ENCODE peak calls at places on chromosomes 11 and 22, in ten cellular contexts. Y is gastrocnemius medialis; S is left ventricle myocardium inferior; B is stimulated activated CD4-positive, alpha-beta T cell treated with anti-CD3 and anti-CD28 coated beads, Interleukin-4, amount 100 ng/mL, for 48 hours; U is choroid plexus epithelial cell; W is iris pigment epithelial cell; X is SHP77; D is pancreas; O is DMS53; F is stimulated activated CD8-positive, alpha-beta memory T cell treated with anti-CD3 and anti-CD28 coated beads, Interleukin-4, amount 100 ng/mL, for 1 hour. V is an unnamed sample.

GRCh38 chr11:61956191-61957027 is 6.3 kb downstream of the BEST1 start:
- DNase-seq in D (peak), O (no peak), S (no peak), U (no peak), B (no peak), X (no peak), Y (no peak), W (no peak), F (no peak), V (no peak)

GRCh38 chr11:66136752-66137123 is 66.7 kb downstream of the PACS1 start:
- DNase-seq in U (peak), F (no peak), S (no peak), D (no peak), Y (no peak), O (no peak), B (no peak), X (no peak), W (peak), V (no peak)

GRCh38 chr11:69353696-69354544 is 60.0 kb downstream of the MYEOV start:
- DNase-seq in D (no peak), O (no peak), F (no peak), W (no peak), Y (no peak), S (no peak), B (no peak), U (peak), X (no peak), V (no peak)

GRCh38 chr22:26462971-26463661 is 20.5 kb downstream of the HPS4 start:
- DNase-seq in S (no peak), O (no peak), F (no peak), U (peak), Y (no peak), X (no peak), D (no peak), B (no peak), W (peak), V (no peak)

GRCh38 chr11:116099541-116099940 is 595.3 kb upstream of the CADM1 start:
- DNase-seq in B (no peak), X (no peak), Y (no peak), O (peak), D (no peak), F (no peak), S (no peak), U (no peak), W (no peak), V (no peak)

GRCh38 chr22:46584081-46584903 is 35.9 kb upstream of the GRAMD4 start:
- DNase-seq in S (peak), B (no peak), O (no peak), U (peak), F (no peak), D (no peak), W (peak), X (no peak), Y (no peak), V (peak)

GRCh38 chr11:76793834-76794291 is 10.7 kb downstream of the TSKU start:
- DNase-seq in B (no peak), D (no peak), O (no peak), U (no peak), W (no peak), S (no peak), X (no peak), F (no peak), Y (no peak), V (peak)

GRCh38 chr11:88383446-88383845 is 45.9 kb upstream of the CTSC start:
- DNase-seq in O (peak), D (no peak), W (no peak), F (no peak), X (no peak), B (no peak), U (no peak), Y (no peak), S (no peak), V (no peak)

GRCh38 chr11:44313701-44314489 is 4.0 kb upstream of the ALX4 start:
- DNase-seq in O (no peak), W (no peak), D (no peak), F (no peak), B (no peak), S (no peak), X (no peak), U (no peak), Y (no peak), V (peak)

GRCh38 chr22:27462190-27462589 is 339.4 kb downstream of the MN1 start:
- DNase-seq in W (no peak), S (no peak), D (no peak), U (no peak), O (peak), B (no peak), F (no peak), X (peak), Y (no peak), V (no peak)

GRCh38 chr11:117562111-117562510 is 234.5 kb downstream of the CEP164 start:
- DNase-seq in S (no peak), D (no peak), B (no peak), U (no peak), O (no peak), X (no peak), Y (no peak), F (no peak), W (no peak), V (no peak)

GRCh38 chr11:75527130-75527529 is 1.4 kb upstream of the GDPD5 start:
- DNase-seq in F (no peak), D (no peak), X (no peak), W (no peak), Y (no peak), U (no peak), S (no peak), B (no peak), O (no peak), V (peak)

GRCh38 chr22:46107089-46107664 is 43.1 kb upstream of the PPARA start:
- DNase-seq in D (peak), U (no peak), O (peak), F (no peak), Y (peak), W (no peak), X (peak), B (no peak), S (no peak), V (peak)

GRCh38 chr11:57513911-57514537 is 1.5 kb downstream of the SLC43A1 start:
- DNase-seq in Y (no peak), B (peak), U (no peak), D (peak), W (peak), S (peak), O (peak), F (no peak), X (no peak), V (peak)

GRCh38 chr22:21444701-21445436 is 22.3 kb upstream of the TMEM191C start:
- DNase-seq in S (no peak), U (no peak), O (no peak), B (no peak), W (no peak), F (no peak), X (no peak), D (peak), Y (no peak), V (no peak)

GRCh38 chr11:61027141-61027840 is 55.8 kb downstream of the CD6 start:
- DNase-seq in D (no peak), Y (no peak), B (no peak), F (no peak), X (no peak), O (no peak), W (no peak), S (no peak), U (no peak), V (no peak)

GRCh38 chr11:74354036-74354435 is 42.6 kb upstream of the P4HA3 start:
- DNase-seq in Y (no peak), W (peak), X (no peak), S (no peak), B (no peak), F (no peak), U (no peak), O (no peak), D (no peak), V (peak)

GRCh38 chr22:38067771-38068360 is 10.7 kb downstream of the PICK1 start:
- DNase-seq in W (no peak), O (no peak), S (no peak), D (no peak), U (no peak), Y (no peak), X (no peak), B (no peak), F (no peak), V (peak)

GRCh38 chr11:124115782-124116616 is 749 bp downstream of the VWA5A start:
- DNase-seq in S (no peak), U (peak), W (peak), B (no peak), X (peak), Y (no peak), F (no peak), O (peak), D (peak), V (peak)

GRCh38 chr11:96098511-96099241 is 174.8 kb upstream of the MTMR2 start:
- DNase-seq in Y (no peak), U (peak), D (peak), X (no peak), F (no peak), W (peak), B (no peak), S (no peak), O (no peak), V (no peak)

GRCh38 chr22:40819741-40820140 is 595 bp upstream of the SLC25A17 start:
- DNase-seq in D (no peak), U (peak), F (no peak), O (peak), W (peak), S (no peak), X (no peak), B (peak), Y (no peak), V (peak)

GRCh38 chr11:86802601-86803051 is 2.3 kb downstream of the PRSS23 start:
- DNase-seq in Y (no peak), X (peak), O (peak), D (peak), W (peak), B (no peak), F (no peak), S (no peak), U (peak), V (no peak)

GRCh38 chr11:44842219-44842618 is 108.5 kb downstream of the TP53I11 start:
- DNase-seq in W (peak), F (no peak), X (no peak), D (no peak), S (no peak), U (peak), B (no peak), O (no peak), Y (no peak), V (peak)

GRCh38 chr11:87265132-87265531 is 227.4 kb downstream of the TMEM135 start:
- DNase-seq in D (no peak), X (no peak), F (no peak), Y (no peak), U (peak), W (peak), B (no peak), S (no peak), O (no peak), V (no peak)

GRCh38 chr22:25766418-25766817 is 24.4 kb downstream of the MYO18B start:
- DNase-seq in S (no peak), O (no peak), B (no peak), Y (no peak), F (no peak), W (no peak), U (no peak), D (no peak), X (no peak), V (peak)

GRCh38 chr11:46290598-46291309 is 13.3 kb downstream of the CREB3L1 start:
- DNase-seq in F (no peak), B (no peak), O (peak), U (peak), S (peak), W (peak), Y (peak), X (peak), D (peak), V (peak)

GRCh38 chr11:36492724-36493304 is 17.3 kb downstream of the TRAF6 start:
- DNase-seq in B (no peak), U (peak), X (peak), D (no peak), Y (no peak), O (peak), S (no peak), F (no peak), W (peak), V (peak)